ENCODE peak calls at places on chromosomes 16 and 17, in five cellular contexts. O is GM12878, P is DND-41, D is bronchial epithelial cell, Y is psoas muscle. T is an unnamed sample. For H3K36me3, the result is how much of the 10 kb centered on the place peaks cover.

GRCh38 chr17:83155128-83156081 is 76.0 kb downstream of the METRNL start:
- DNase-seq in O (no peak), P (no peak), D (no peak), Y (peak), T (no peak)

GRCh38 chr17:8398980-8399379 is 1.4 kb upstream of the RNF222 start:
- DNase-seq in O (no peak), P (no peak), D (no peak), Y (no peak), T (no peak)

GRCh38 chr17:67608691-67609090 is 109.0 kb upstream of the NOL11 start:
- DNase-seq in O (no peak), P (no peak), D (peak), Y (no peak), T (no peak)

GRCh38 chr16:66616169-66616568 is 11.7 kb downstream of the CMTM3 start:
- DNase-seq in O (no peak), P (no peak), D (no peak), Y (no peak), T (no peak)

GRCh38 chr16:1335996-1336395 is 2.6 kb downstream of the BAIAP3 start:
- DNase-seq in O (no peak), P (peak), D (no peak), Y (no peak), T (no peak)

GRCh38 chr16:82583415-82583814 is 43.4 kb upstream of the CDH13 start:
- DNase-seq in O (no peak), P (no peak), D (peak), Y (no peak), T (no peak)

GRCh38 chr16:28092721-28093382 is 29.3 kb upstream of the GSG1L start:
- DNase-seq in O (no peak), P (no peak), D (peak), Y (no peak), T (no peak)

GRCh38 chr17:62048262-62048661 is 16.8 kb downstream of the MED13 start:
- DNase-seq in O (no peak), P (no peak), D (no peak), Y (no peak), T (no peak)

GRCh38 chr16:7246578-7246977 is 86.1 kb upstream of the RBFOX1 start:
- DNase-seq in O (no peak), P (peak), D (no peak), Y (no peak), T (no peak)

GRCh38 chr17:17816831-17817551 is 19.8 kb downstream of the SREBF1 start:
- DNase-seq in O (no peak), P (no peak), D (no peak), Y (no peak), T (no peak)

GRCh38 chr17:55717898-55718735 is 4.5 kb downstream of the TMEM100 start:
- DNase-seq in O (no peak), P (peak), D (peak), Y (peak), T (peak)

GRCh38 chr17:79922161-79922569 is 82.9 kb upstream of the CBX4 start:
- DNase-seq in O (no peak), P (no peak), D (no peak), Y (no peak), T (no peak)

GRCh38 chr16:46929378-46930332 is 43.8 kb downstream of the DNAJA2 start:
- DNase-seq in O (no peak), P (peak), D (peak), Y (peak), T (peak)

GRCh38 chr17:2050246-2050866 is 4.5 kb upstream of the HIC1 start:
- DNase-seq in O (no peak), P (peak), D (no peak), Y (peak), T (peak)

GRCh38 chr17:7667616-7668406 is 17.1 kb downstream of the ATP1B2 start:
- DNase-seq in O (no peak), P (no peak), D (no peak), Y (no peak), T (peak)

GRCh38 chr16:16143038-16143763 is 80.1 kb downstream of the ABCC6 start:
- DNase-seq in O (no peak), P (peak), D (peak), Y (no peak), T (peak)

GRCh38 chr17:77372444-77373297 is 231.9 kb downstream of the SEC14L1 start:
- DNase-seq in O (no peak), P (peak), D (peak), Y (peak), T (no peak)

GRCh38 chr16:19179890-19180490 is 11.9 kb downstream of the SYT17 start:
- DNase-seq in O (no peak), P (peak), D (peak), Y (peak), T (peak)

GRCh38 chr17:36602030-36602737 is 801 bp downstream of the MRM1 start:
- DNase-seq in O (no peak), P (peak), D (no peak), Y (peak), T (no peak)

GRCh38 chr17:74775409-74776043 is 619 bp downstream of the NAT9 start:
- DNase-seq in O (no peak), P (no peak), D (no peak), Y (no peak), T (no peak)

GRCh38 chr17:29059281-29059680 is 16.3 kb downstream of the PIPOX start:
- DNase-seq in O (no peak), P (no peak), D (peak), Y (no peak), T (no peak)

GRCh38 chr16:67654069-67654911 is 5.8 kb downstream of the ACD start:
- DNase-seq in O (no peak), P (no peak), D (no peak), Y (no peak), T (no peak)

GRCh38 chr17:4485676-4486646 is 12.7 kb upstream of the SPNS2 start:
- DNase-seq in O (no peak), P (no peak), D (no peak), Y (no peak), T (no peak)

GRCh38 chr17:39759204-39759603 is 21.5 kb downstream of the GRB7 start:
- DNase-seq in O (no peak), P (no peak), D (no peak), Y (no peak), T (no peak)

GRCh38 chr17:7774037-7774659 is 56.6 kb downstream of the DNAH2 start:
- DNase-seq in O (no peak), P (no peak), D (peak), Y (no peak), T (no peak)

GRCh38 chr16:75227361-75228142 is 8.8 kb downstream of the CTRB1 start:
- DNase-seq in O (no peak), P (no peak), D (no peak), Y (no peak), T (peak)

GRCh38 chr16:11032922-11033291 is 88.5 kb downstream of the CLEC16A start:
- DNase-seq in O (no peak), P (no peak), D (no peak), Y (peak), T (peak)

GRCh38 chr16:66849543-66849942 is 5.3 kb downstream of the CA7 start:
- DNase-seq in O (no peak), P (no peak), D (no peak), Y (no peak), T (no peak)

GRCh38 chr16:55240933-55241332 is 83.1 kb upstream of the IRX6 start:
- DNase-seq in O (no peak), P (no peak), D (no peak), Y (no peak), T (no peak)

GRCh38 chr17:79648181-79648831 is 37.5 kb upstream of the RBFOX3 start:
- DNase-seq in O (no peak), P (no peak), D (no peak), Y (no peak), T (peak)

GRCh38 chr17:219696-220095 is 38.2 kb upstream of the DOC2B start:
- DNase-seq in O (no peak), P (no peak), D (no peak), Y (no peak), T (peak)

GRCh38 chr17:81967533-81968395 is 6.8 kb upstream of the NOTUM start:
- DNase-seq in O (peak), P (peak), D (peak), Y (peak), T (peak)
- H3K4me3 ChIP-seq in O (no peak), P (no peak), D (no peak), Y (peak), T (peak)

GRCh38 chr16:84860383-84860782 is 40.6 kb downstream of the CRISPLD2 start:
- DNase-seq in O (no peak), P (no peak), D (no peak), Y (no peak), T (no peak)

GRCh38 chr16:84863485-84863814 is 43.7 kb downstream of the CRISPLD2 start:
- DNase-seq in O (no peak), P (no peak), D (no peak), Y (no peak), T (no peak)

GRCh38 chr16:84864266-84864955 is 44.6 kb downstream of the CRISPLD2 start:
- DNase-seq in O (no peak), P (no peak), D (no peak), Y (no peak), T (no peak)

GRCh38 chr16:84861671-84862070 is 41.9 kb downstream of the CRISPLD2 start:
- DNase-seq in O (no peak), P (no peak), D (no peak), Y (no peak), T (no peak)

DNA sequence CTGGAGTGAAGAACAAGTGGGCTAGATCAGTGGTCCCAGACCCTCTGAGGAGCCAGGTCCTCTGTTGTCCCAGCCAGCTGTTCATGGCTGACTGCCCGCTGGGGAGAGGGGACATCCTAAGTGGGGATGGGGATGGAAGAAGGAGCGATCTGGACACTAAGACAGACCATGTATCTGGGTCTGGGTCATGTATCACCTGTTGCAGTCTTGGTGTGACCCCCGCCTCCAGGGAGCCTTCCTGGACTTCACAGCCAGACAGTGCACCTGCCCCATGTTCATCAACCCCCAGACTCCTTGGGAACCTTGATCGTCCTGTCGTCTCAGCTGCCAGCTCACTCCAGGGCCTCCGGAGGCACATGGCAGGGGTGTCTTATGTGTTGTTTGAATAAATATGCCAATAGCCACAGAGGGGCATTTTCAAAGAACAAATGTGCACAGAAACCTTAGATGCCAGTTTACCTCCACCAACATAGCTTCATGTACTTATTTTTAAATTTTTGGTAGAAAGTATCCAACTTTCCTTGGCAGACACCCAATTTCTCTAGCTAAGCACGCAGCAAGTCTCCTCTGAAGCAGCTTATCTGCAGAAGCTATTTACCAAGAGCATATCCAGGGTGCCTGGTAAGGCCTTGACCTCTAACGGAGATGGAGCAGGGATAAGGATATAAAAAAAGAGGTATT is 43.2 kb downstream of the CRISPLD2 start:
- DNase-seq in O (no peak), P (no peak), D (no peak), Y (no peak), T (no peak)
- H3K36me3 ChIP-seq in O (under half), P (under half), D (under half), Y (under half), T (under half)

GRCh38 chr16:80958284-80958683 is 48.4 kb downstream of the CMC2 start:
- DNase-seq in O (no peak), P (no peak), D (no peak), Y (no peak), T (no peak)
- H3K4me3 ChIP-seq in O (no peak), P (no peak), D (no peak), Y (no peak), T (no peak)

GRCh38 chr17:63657776-63658175 is 35.6 kb downstream of the MAP3K3 start:
- DNase-seq in O (no peak), P (no peak), D (no peak), Y (no peak), T (no peak)

GRCh38 chr17:63653018-63653417 is 30.8 kb downstream of the MAP3K3 start:
- DNase-seq in O (no peak), P (no peak), D (no peak), Y (no peak), T (no peak)

GRCh38 chr17:63659850-63660249 is 37.6 kb downstream of the MAP3K3 start:
- DNase-seq in O (no peak), P (no peak), D (no peak), Y (no peak), T (no peak)

GRCh38 chr17:63658366-63658765 is 36.1 kb downstream of the MAP3K3 start:
- DNase-seq in O (no peak), P (no peak), D (no peak), Y (no peak), T (no peak)
- H3K36me3 ChIP-seq in O (under half), P (half or more), D (under half), Y (under half), T (half or more)

DNA sequence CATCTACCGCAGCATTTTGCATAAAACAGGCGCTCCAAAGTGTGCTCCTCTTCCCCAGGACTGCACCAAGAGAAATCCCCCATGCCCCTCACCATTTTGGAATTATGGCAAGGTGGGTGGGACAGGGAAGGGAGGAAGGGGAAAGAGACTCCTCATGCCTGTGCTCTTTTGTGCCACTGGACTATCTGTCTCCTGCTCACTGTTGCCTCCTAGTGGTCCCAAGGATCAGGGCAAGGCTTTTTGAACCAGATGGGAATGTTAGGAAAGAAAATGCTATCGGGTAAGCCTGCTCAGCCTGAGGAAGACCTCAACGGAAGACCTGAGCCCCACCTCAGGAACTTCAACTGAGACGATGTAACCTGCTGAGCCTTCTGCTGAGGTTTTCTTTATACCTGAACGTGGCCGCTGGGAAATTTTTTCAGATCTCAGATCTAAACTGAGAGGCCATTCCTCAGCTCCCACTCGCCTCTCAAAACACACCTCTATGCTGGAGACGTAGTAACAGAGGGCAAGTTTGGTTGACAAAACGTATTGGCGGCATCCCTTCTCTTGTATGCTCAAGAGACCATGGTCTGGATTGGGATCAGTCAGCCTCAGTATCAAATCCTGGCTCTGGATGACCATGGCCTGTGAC is 58.3 kb downstream of the SPACA3 start:
- DNase-seq in O (no peak), P (peak), D (peak), Y (no peak), T (peak)
- H3K4me3 ChIP-seq in O (no peak), P (no peak), D (no peak), Y (no peak), T (no peak)

GRCh38 chr16:58040496-58040846 is 14.9 kb downstream of the MMP15 start:
- DNase-seq in O (no peak), P (no peak), D (no peak), Y (no peak), T (no peak)

GRCh38 chr16:58040945-58041627 is 15.5 kb downstream of the MMP15 start:
- DNase-seq in O (no peak), P (no peak), D (no peak), Y (no peak), T (no peak)

GRCh38 chr16:58042001-58042885 is 16.7 kb downstream of the MMP15 start:
- DNase-seq in O (no peak), P (no peak), D (no peak), Y (no peak), T (no peak)

GRCh38 chr16:58042886-58043515 is 17.4 kb downstream of the MMP15 start:
- DNase-seq in O (no peak), P (no peak), D (no peak), Y (no peak), T (no peak)

DNA sequence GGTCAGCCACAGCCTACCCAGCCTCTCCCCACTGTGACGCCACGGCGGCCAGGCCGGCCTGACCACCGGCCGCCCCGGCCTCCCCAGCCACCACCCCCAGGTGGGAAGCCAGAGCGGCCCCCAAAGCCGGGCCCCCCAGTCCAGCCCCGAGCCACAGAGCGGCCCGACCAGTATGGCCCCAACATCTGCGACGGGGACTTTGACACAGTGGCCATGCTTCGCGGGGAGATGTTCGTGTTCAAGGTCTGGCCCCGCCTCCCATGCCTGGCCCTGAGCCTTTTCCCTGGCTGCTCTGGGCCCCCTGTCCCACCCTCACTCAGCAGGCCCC is 16.0 kb downstream of the MMP15 start:
- DNase-seq in O (no peak), P (no peak), D (no peak), Y (no peak), T (no peak)
- H3K36me3 ChIP-seq in O (under half), P (under half), D (under half), Y (under half), T (under half)

DNA sequence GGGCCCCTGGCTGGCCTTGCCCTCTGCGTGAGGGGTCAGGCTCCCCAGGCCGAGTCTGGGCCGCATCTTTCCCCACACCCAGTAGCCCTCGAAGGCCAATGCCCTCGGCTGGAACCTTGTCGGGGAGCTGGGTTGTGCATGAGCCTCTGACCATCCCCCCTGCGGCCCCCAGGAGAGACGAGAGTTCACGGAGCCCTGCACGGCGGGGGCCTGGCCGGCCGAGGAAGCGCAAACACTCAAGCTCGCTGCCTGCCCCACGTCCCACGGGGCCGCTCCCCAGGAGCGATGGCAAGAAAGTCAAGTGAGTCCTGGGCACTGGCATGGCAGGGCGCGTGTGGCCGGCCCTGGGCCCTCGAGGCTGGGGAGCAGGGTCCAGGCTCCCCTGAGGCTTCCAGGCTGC is 57.3 kb downstream of the BAHCC1 start:
- DNase-seq in O (no peak), P (no peak), D (no peak), Y (no peak), T (no peak)
- H3K4me3 ChIP-seq in O (no peak), P (no peak), D (no peak), Y (no peak), T (no peak)

GRCh38 chr17:44109312-44109630 is 14.2 kb downstream of the HDAC5 start:
- DNase-seq in O (no peak), P (no peak), D (no peak), Y (no peak), T (no peak)

GRCh38 chr17:44108440-44109311 is 14.8 kb downstream of the HDAC5 start:
- DNase-seq in O (no peak), P (no peak), D (no peak), Y (peak), T (peak)

GRCh38 chr17:44105941-44106340 is 17.5 kb downstream of the HDAC5 start:
- DNase-seq in O (no peak), P (no peak), D (no peak), Y (no peak), T (no peak)

GRCh38 chr17:44105483-44105882 is 18.0 kb downstream of the HDAC5 start:
- DNase-seq in O (no peak), P (no peak), D (no peak), Y (no peak), T (peak)

GRCh38 chr17:44106801-44107200 is 16.6 kb downstream of the HDAC5 start:
- DNase-seq in O (no peak), P (no peak), D (no peak), Y (no peak), T (no peak)
- H3K36me3 ChIP-seq in O (under half), P (under half), D (under half), Y (under half), T (half or more)

GRCh38 chr17:31854672-31855071 is 4.4 kb downstream of the COPRS start:
- DNase-seq in O (no peak), P (no peak), D (no peak), Y (no peak), T (no peak)

GRCh38 chr17:31857920-31858646 is 961 bp downstream of the COPRS start:
- DNase-seq in O (no peak), P (no peak), D (peak), Y (no peak), T (peak)

GRCh38 chr17:31856750-31857149 is 2.3 kb downstream of the COPRS start:
- DNase-seq in O (no peak), P (no peak), D (no peak), Y (no peak), T (no peak)

GRCh38 chr17:31858647-31859486 is at the start of gene COPRS:
- DNase-seq in O (no peak), P (peak), D (peak), Y (peak), T (peak)

DNA sequence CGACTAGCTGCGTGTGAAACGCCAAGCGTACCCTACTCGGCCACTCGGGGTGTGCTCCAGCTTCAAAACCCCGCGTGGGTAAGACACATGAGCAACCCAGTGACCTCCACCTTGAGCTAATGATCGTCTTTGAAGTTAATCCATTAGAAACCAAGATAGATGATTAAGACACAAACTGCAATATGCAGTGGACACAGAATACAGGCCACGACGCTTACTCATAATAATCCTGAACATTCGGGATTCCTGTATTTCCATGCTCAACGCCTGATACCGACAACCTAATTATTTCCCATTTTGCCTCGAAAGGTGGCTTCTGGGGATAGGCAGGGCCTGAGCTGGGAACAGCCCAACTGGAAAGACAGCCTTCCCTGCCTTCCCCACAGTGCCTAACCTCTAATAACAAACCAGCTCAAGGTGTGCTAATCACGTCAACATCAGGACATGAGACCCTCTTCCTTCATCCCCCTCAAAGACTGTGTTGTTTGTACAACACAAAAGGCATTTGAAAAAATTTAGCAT is 504 bp upstream of the COPRS start:
- DNase-seq in O (no peak), P (no peak), D (peak), Y (no peak), T (no peak)
- H3K4me3 ChIP-seq in O (peak), P (no peak), D (peak), Y (peak), T (peak)

T was measured in WERI-Rb-1.